ENCODE peak calls at places on chromosomes 4 and X, in four cellular contexts. E is neural progenitor cell, M is dermis microvascular lymphatic vessel endothelial cell, D is pulmonary artery endothelial cell. T is an unnamed sample.

GRCh38 chrX:72297953-72298730 is 7.6 kb downstream of the CITED1 start:
- DNase-seq in E (peak), D (no peak), M (peak), T (peak)

GRCh38 chr4:47468686-47469365 is 5.3 kb upstream of the COMMD8 start:
- DNase-seq in D (no peak), M (no peak), E (no peak), T (no peak)

GRCh38 chr4:41428941-41429669 is 108.9 kb upstream of the LIMCH1 start:
- DNase-seq in M (no peak), D (no peak), E (peak), T (no peak)

GRCh38 chrX:9341305-9342201 is 123.3 kb upstream of the TBL1X start:
- DNase-seq in D (no peak), E (peak), M (peak), T (peak)

GRCh38 chr4:55069248-55069647 is 56.1 kb downstream of the KDR start:
- DNase-seq in M (peak), D (peak), E (no peak), T (no peak)

GRCh38 chrX:107537815-107538214 is 88.4 kb downstream of the FRMPD3 start:
- DNase-seq in M (peak), E (peak), D (no peak), T (peak)

GRCh38 chr4:40842725-40843401 is 93.1 kb downstream of the NSUN7 start:
- DNase-seq in D (no peak), E (peak), M (peak), T (no peak)

GRCh38 chrX:18941896-18942295 is 42.0 kb downstream of the PHKA2 start:
- DNase-seq in E (no peak), M (no peak), D (no peak), T (no peak)

GRCh38 chr4:1763550-1764080 is 29.5 kb upstream of the FGFR3 start:
- DNase-seq in E (peak), D (no peak), M (peak), T (no peak)

GRCh38 chr4:16225681-16225995 is 633 bp downstream of the TAPT1 start:
- DNase-seq in M (peak), E (no peak), D (no peak), T (no peak)

GRCh38 chrX:568341-568740 is 62.2 kb upstream of the SHOX start:
- DNase-seq in D (no peak), E (no peak), M (no peak), T (no peak)

GRCh38 chr4:152021788-152022438 is 261.1 kb upstream of the GATB start:
- DNase-seq in M (no peak), D (no peak), E (no peak), T (no peak)

GRCh38 chrX:111671668-111672067 is 9.3 kb upstream of the ALG13 start:
- DNase-seq in E (no peak), D (no peak), M (peak), T (no peak)

GRCh38 chrX:55167124-55167523 is 53.0 kb upstream of the PAGE5 start:
- DNase-seq in E (no peak), D (no peak), M (no peak), T (no peak)

T was measured in CD4-positive, CD25-positive, alpha-beta regulatory T cell.